ENCODE peak calls at places on chromosomes 16 and 17, in eight cellular contexts. A is thoracic aorta; W is heart right ventricle; Y is stimulated activated naive B cell treated with anti-CD40 and anti-IgM and Interleukin-4, amounts not matched to agents 10 μg/mL and 1 μg/mL and 100 μg/mL, for 72 hours; T is globus pallidus; C is left lung; D is heart left ventricle; O is dorsolateral prefrontal cortex. H is an unnamed sample.

GRCh38 chr17:50322271-50322670 is 23.7 kb upstream of the XYLT2 start:
- DNase-seq in A (no peak), W (no peak), Y (no peak), T (no peak), C (no peak), D (no peak), O (no peak), H (no peak)

GRCh38 chr16:57734925-57735754 is 430 bp upstream of the KATNB1 start:
- DNase-seq in A (peak; percentile 98), W (peak; percentile 98), Y (peak; percentile 97), T (peak; percentile 100), C (peak; percentile 98), D (peak; percentile 97), O (peak; percentile 98), H (peak; percentile 99)

GRCh38 chr16:375927-376816 is 5.6 kb downstream of the PGAP6 start:
- DNase-seq in A (no peak), W (peak; percentile 14), Y (no peak), T (no peak), C (no peak), D (no peak), O (no peak), H (no peak)

GRCh38 chr16:88775825-88776224 is 9.2 kb downstream of the PIEZO1 start:
- DNase-seq in A (no peak), W (no peak), Y (no peak), T (no peak), C (no peak), D (no peak), O (no peak), H (no peak)

GRCh38 chr17:38660097-38661026 is 14.4 kb downstream of the EPOP start:
- DNase-seq in A (no peak), W (no peak), Y (no peak), T (no peak), C (peak; percentile 65), D (no peak), O (no peak), H (peak; percentile 21)

GRCh38 chr17:40225151-40225550 is 6.0 kb downstream of the WIPF2 start:
- DNase-seq in A (no peak), W (no peak), Y (no peak), T (no peak), C (no peak), D (no peak), O (no peak), H (no peak)

GRCh38 chr16:27698266-27698665 is 148.3 kb downstream of the KATNIP start:
- DNase-seq in A (no peak), W (no peak), Y (no peak), T (no peak), C (no peak), D (no peak), O (no peak), H (peak; percentile 34)

GRCh38 chr17:59151591-59151990 is 3.4 kb downstream of the SKA2 start:
- DNase-seq in A (no peak), W (no peak), Y (no peak), T (no peak), C (no peak), D (no peak), O (no peak), H (no peak)

GRCh38 chr16:85645021-85645589 is 32.0 kb downstream of the GSE1 start:
- DNase-seq in A (no peak), W (no peak), Y (no peak), T (no peak), C (no peak), D (no peak), O (no peak), H (peak; percentile 72)

GRCh38 chr17:18225121-18225561 is 294 bp upstream of the LLGL1 start:
- DNase-seq in A (peak; percentile 85), W (peak; percentile 98), Y (peak; percentile 88), T (peak; percentile 95), C (peak; percentile 96), D (peak; percentile 97), O (peak; percentile 92), H (peak; percentile 95)

H was measured in left colon.